ENCODE peak calls at places on chromosomes 1 and 21, in nine cellular contexts. Q is C1 segment of cervical spinal cord; K is RKO; U is GF-D8; Y is adrenal gland; W is cardiac muscle cell; I is activated naive CD8-positive, alpha-beta T cell treated with anti-CD3 and anti-CD28 coated beads, Interleukin-2, amount 50 U/mL, for 24 hours; N is GM23248; S is neural crest cell. Z is an unnamed sample.
A peak's percentile ranks its signal among the peaks of the same experiment; 100 is the strongest.

GRCh38 chr21:31363720-31364119 is 19.7 kb upstream of the TIAM1 start:
- DNase-seq in Y (no peak), K (no peak), Q (no peak), S (no peak), N (no peak), U (no peak), W (no peak), I (no peak), Z (no peak)

GRCh38 chr1:83583351-83584014 is 415.4 kb downstream of the TTLL7 start:
- DNase-seq in Y (no peak), N (peak; percentile 30), I (no peak), Q (no peak), W (no peak), K (no peak), U (no peak), S (no peak), Z (no peak)

GRCh38 chr1:153597206-153597605 is 15.7 kb downstream of the S100A16 start:
- DNase-seq in K (peak; percentile 98), Q (no peak), S (no peak), I (no peak), N (peak; percentile 73), W (no peak), U (no peak), Y (peak; percentile 56), Z (peak; percentile 52)

GRCh38 chr1:100433563-100433962 is 81.3 kb downstream of the CDC14A start:
- DNase-seq in Q (no peak), U (no peak), W (no peak), N (no peak), Y (no peak), S (no peak), I (no peak), K (no peak), Z (no peak)

GRCh38 chr1:237677979-237678378 is 212.7 kb downstream of the ZP4 start:
- DNase-seq in Q (no peak), S (no peak), I (no peak), N (peak; percentile 31), K (peak; percentile 26), U (no peak), Y (no peak), W (no peak), Z (no peak)

GRCh38 chr1:183544598-183545297 is 45.5 kb downstream of the NCF2 start:
- DNase-seq in Y (no peak), N (no peak), Q (no peak), U (no peak), S (no peak), W (peak; percentile 68), K (no peak), I (no peak), Z (no peak)

GRCh38 chr21:31714741-31715365 is 17.1 kb downstream of the SCAF4 start:
- DNase-seq in N (no peak), W (no peak), Y (no peak), U (no peak), S (no peak), Q (no peak), K (no peak), I (no peak), Z (no peak)

GRCh38 chr1:110214454-110215404 is 4.6 kb downstream of the KCNC4 start:
- DNase-seq in I (no peak), K (no peak), N (peak; percentile 65), Y (peak; percentile 61), U (no peak), Q (no peak), S (no peak), W (no peak), Z (no peak)

GRCh38 chr1:24151175-24151533 is 8.2 kb upstream of the IL22RA1 start:
- DNase-seq in W (peak; percentile 95), K (no peak), U (no peak), N (no peak), I (no peak), Y (no peak), Q (no peak), S (no peak), Z (peak; percentile 66)

GRCh38 chr1:50851034-50851433 is 109.0 kb downstream of the FAF1 start:
- DNase-seq in Q (no peak), U (no peak), N (no peak), W (no peak), Y (no peak), K (no peak), S (no peak), I (no peak), Z (no peak)

GRCh38 chr1:8603220-8603616 is 214.2 kb downstream of the RERE start:
- DNase-seq in N (peak; percentile 51), S (no peak), Y (no peak), U (no peak), W (no peak), I (no peak), K (no peak), Q (no peak), Z (no peak)

GRCh38 chr1:21574464-21575151 is 65.4 kb downstream of the ALPL start:
- DNase-seq in K (no peak), Q (no peak), S (peak; percentile 39), Y (peak; percentile 46), I (no peak), N (peak; percentile 82), W (peak; percentile 40), U (no peak), Z (no peak)

GRCh38 chr1:212689758-212690540 is 9.7 kb downstream of the BATF3 start:
- DNase-seq in K (no peak), I (no peak), W (no peak), N (no peak), S (no peak), Q (no peak), Y (no peak), U (no peak), Z (no peak)

GRCh38 chr1:46102769-46103476 is 29.5 kb downstream of the PIK3R3 start:
- DNase-seq in S (no peak), Q (no peak), I (no peak), U (no peak), N (peak; percentile 1), K (peak; percentile 13), W (no peak), Y (no peak), Z (peak; percentile 9)

GRCh38 chr1:60133848-60134247 is 60.3 kb upstream of the C1orf87 start:
- DNase-seq in K (no peak), N (peak; percentile 92), Y (no peak), I (no peak), U (no peak), Q (no peak), S (no peak), W (no peak), Z (no peak)

GRCh38 chr1:36653850-36654249 is 171.1 kb upstream of the CSF3R start:
- DNase-seq in W (no peak), Y (no peak), S (no peak), U (no peak), K (peak; percentile 33), N (peak; percentile 65), Q (peak; percentile 90), I (no peak), Z (no peak)

GRCh38 chr1:83554174-83554573 is 444.8 kb downstream of the TTLL7 start:
- DNase-seq in Q (no peak), I (no peak), W (peak; percentile 13), S (peak; percentile 5), N (no peak), U (no peak), Y (no peak), K (no peak), Z (no peak)

GRCh38 chr21:30206551-30207251 is 9.2 kb downstream of the CLDN8 start:
- DNase-seq in Y (no peak), I (no peak), U (no peak), Q (no peak), S (no peak), K (no peak), N (peak; percentile 63), W (no peak), Z (no peak)

GRCh38 chr1:78491311-78492071 is 717 bp downstream of the PTGFR start:
- DNase-seq in K (no peak), Q (no peak), N (peak; percentile 77), S (peak; percentile 20), W (peak; percentile 44), I (no peak), U (no peak), Y (peak; percentile 43), Z (no peak)

GRCh38 chr1:181128592-181129497 is 40.3 kb downstream of the IER5 start:
- DNase-seq in Y (no peak), N (no peak), W (no peak), S (peak; percentile 22), I (no peak), Q (no peak), U (peak; percentile 72), K (no peak), Z (no peak)

GRCh38 chr1:209662879-209663327 is 10.7 kb upstream of the LAMB3 start:
- DNase-seq in Q (no peak), U (no peak), N (no peak), K (no peak), I (no peak), W (no peak), Y (peak; percentile 3), S (no peak), Z (no peak)

GRCh38 chr1:47207811-47208373 is 18.1 kb upstream of the PDZK1IP1 start:
- DNase-seq in U (no peak), I (no peak), Y (no peak), N (peak; percentile 67), W (no peak), Q (no peak), S (no peak), K (peak; percentile 66), Z (no peak)

GRCh38 chr1:109306832-109307362 is at the start of gene MYBPHL:
- DNase-seq in S (no peak), Y (no peak), N (no peak), U (no peak), W (no peak), K (no peak), I (no peak), Q (no peak), Z (no peak)

GRCh38 chr21:34885636-34886553 is 163.2 kb downstream of the RUNX1 start:
- DNase-seq in Q (no peak), S (no peak), N (peak; percentile 43), K (peak; percentile 67), I (no peak), Y (no peak), U (no peak), W (no peak), Z (peak; percentile 61)

GRCh38 chr1:156126043-156126700 is 11.7 kb downstream of the LMNA start:
- DNase-seq in Y (peak; percentile 92), N (peak; percentile 98), Q (peak; percentile 60), S (no peak), K (peak; percentile 46), U (no peak), I (peak; percentile 74), W (peak; percentile 86), Z (peak; percentile 95)

GRCh38 chr1:158285756-158286241 is 3.9 kb upstream of the CD1C start:
- DNase-seq in N (peak; percentile 7), Q (peak; percentile 21), Y (peak; percentile 53), K (no peak), W (no peak), S (no peak), U (peak; percentile 85), I (peak; percentile 56), Z (no peak)

GRCh38 chr1:241702436-241702835 is 50.4 kb downstream of the WDR64 start:
- DNase-seq in W (no peak), Y (peak; percentile 51), S (no peak), I (no peak), Q (no peak), K (no peak), N (peak; percentile 83), U (no peak), Z (peak; percentile 43)

GRCh38 chr1:111139234-111139955 is 498 bp downstream of the DRAM2 start:
- DNase-seq in I (peak; percentile 38), U (peak; percentile 61), Y (peak; percentile 58), S (peak; percentile 40), W (peak; percentile 65), Q (peak; percentile 28), N (peak; percentile 77), K (peak; percentile 70), Z (peak; percentile 66)

GRCh38 chr1:55060133-55060999 is 21.0 kb downstream of the PCSK9 start:
- DNase-seq in Y (no peak), I (peak; percentile 19), U (no peak), Q (no peak), K (no peak), N (peak; percentile 73), W (no peak), S (no peak), Z (no peak)

GRCh38 chr1:64223329-64224151 is 20.1 kb downstream of the UBE2U start:
- DNase-seq in I (no peak), Q (no peak), K (peak; percentile 66), Y (no peak), U (no peak), S (no peak), W (no peak), N (peak; percentile 91), Z (no peak)

GRCh38 chr1:80534606-80535360 is 1266.0 kb upstream of the ADGRL2 start:
- DNase-seq in S (no peak), Y (no peak), I (no peak), N (no peak), U (no peak), W (no peak), Q (no peak), K (peak; percentile 12), Z (no peak)